ENCODE peak calls at places on chromosomes 3 and 15, in seven cellular contexts. N, X, G, A, U, J and Z are unnamed samples.

GRCh38 chr15:36256258-36256825 is 323.1 kb upstream of the CDIN1 start:
- DNase-seq in A (no peak), N (no peak), U (no peak), G (no peak), J (no peak), X (no peak), Z (no peak)

GRCh38 chr3:156865732-156866131 is 39.6 kb downstream of the LEKR1 start:
- DNase-seq in J (no peak), A (no peak), X (no peak), G (no peak), U (no peak), N (no peak), Z (no peak)

GRCh38 chr3:115330406-115330805 is 183.3 kb upstream of the ZBTB20 start:
- DNase-seq in X (peak), G (no peak), N (no peak), A (no peak), J (no peak), U (no peak), Z (no peak)

GRCh38 chr15:99755692-99756409 is 22.6 kb upstream of the LYSMD4 start:
- DNase-seq in G (peak), N (peak), J (peak), U (peak), A (peak), X (peak), Z (peak)

GRCh38 chr3:167520656-167521360 is 47.0 kb upstream of the SERPINI2 start:
- DNase-seq in X (no peak), J (no peak), U (no peak), A (no peak), G (no peak), N (no peak), Z (peak)

GRCh38 chr3:14791343-14791945 is 27.3 kb upstream of the FGD5 start:
- DNase-seq in G (peak), N (peak), X (peak), J (peak), U (peak), A (peak), Z (peak)

GRCh38 chr15:22979699-22980188 is 424 bp downstream of the CYFIP1 start:
- DNase-seq in U (peak), J (no peak), N (peak), G (no peak), A (no peak), X (no peak), Z (peak)

GRCh38 chr3:183975981-183976662 is 41.6 kb downstream of the ABCC5 start:
- DNase-seq in J (no peak), A (no peak), U (no peak), N (no peak), X (peak), G (no peak), Z (peak)

GRCh38 chr3:187952849-187953248 is 201.1 kb upstream of the LPP start:
- DNase-seq in J (no peak), G (no peak), A (no peak), X (no peak), N (no peak), U (no peak), Z (no peak)

GRCh38 chr15:70258369-70259029 is 160.8 kb upstream of the TLE3 start:
- DNase-seq in X (no peak), G (no peak), U (no peak), N (no peak), A (no peak), J (no peak), Z (peak)

GRCh38 chr15:76968310-76968709 is 26.6 kb upstream of the PSTPIP1 start:
- DNase-seq in J (no peak), G (no peak), U (no peak), X (no peak), N (no peak), A (no peak), Z (no peak)

GRCh38 chr3:46900007-46900292 is 22.4 kb downstream of the PTH1R start:
- DNase-seq in X (no peak), J (no peak), N (no peak), U (peak), A (no peak), G (no peak), Z (no peak)

GRCh38 chr15:90190606-90191343 is 10.4 kb upstream of the SEMA4B start:
- DNase-seq in U (no peak), J (no peak), A (peak), G (no peak), X (no peak), N (no peak), Z (no peak)

GRCh38 chr15:55434989-55435825 is 26.9 kb downstream of the PIERCE2 start:
- DNase-seq in X (peak), J (peak), N (no peak), A (peak), U (peak), G (peak), Z (peak)

GRCh38 chr15:62569460-62570404 is 404.6 kb upstream of the C2CD4B start:
- DNase-seq in A (no peak), N (no peak), J (peak), G (no peak), X (peak), U (peak), Z (peak)

GRCh38 chr3:111762535-111762934 is 96.5 kb upstream of the PHLDB2 start:
- DNase-seq in G (no peak), A (no peak), N (no peak), U (no peak), J (no peak), X (no peak), Z (no peak)

GRCh38 chr3:58237940-58238681 is 519 bp downstream of the ABHD6 start:
- DNase-seq in J (peak), A (peak), U (peak), N (peak), G (no peak), X (no peak), Z (peak)

GRCh38 chr15:92848852-92849598 is 51.1 kb upstream of the CHD2 start:
- DNase-seq in N (no peak), J (no peak), X (no peak), U (no peak), A (peak), G (no peak), Z (peak)

GRCh38 chr3:123331006-123331405 is 117.9 kb downstream of the ADCY5 start:
- DNase-seq in J (no peak), A (no peak), U (no peak), X (no peak), N (no peak), G (no peak), Z (no peak)

GRCh38 chr3:20186600-20187004 is 596 bp upstream of the SGO1 start:
- DNase-seq in G (no peak), J (no peak), A (no peak), U (peak), N (no peak), X (peak), Z (no peak)

GRCh38 chr15:91435108-91435507 is 335.1 kb downstream of the SV2B start:
- DNase-seq in N (no peak), X (no peak), J (no peak), A (no peak), G (no peak), U (no peak), Z (no peak)

GRCh38 chr15:100108346-100108745 is 233.4 kb downstream of the ADAMTS17 start:
- DNase-seq in U (no peak), N (no peak), A (no peak), G (no peak), J (no peak), X (no peak), Z (no peak)

DNA sequence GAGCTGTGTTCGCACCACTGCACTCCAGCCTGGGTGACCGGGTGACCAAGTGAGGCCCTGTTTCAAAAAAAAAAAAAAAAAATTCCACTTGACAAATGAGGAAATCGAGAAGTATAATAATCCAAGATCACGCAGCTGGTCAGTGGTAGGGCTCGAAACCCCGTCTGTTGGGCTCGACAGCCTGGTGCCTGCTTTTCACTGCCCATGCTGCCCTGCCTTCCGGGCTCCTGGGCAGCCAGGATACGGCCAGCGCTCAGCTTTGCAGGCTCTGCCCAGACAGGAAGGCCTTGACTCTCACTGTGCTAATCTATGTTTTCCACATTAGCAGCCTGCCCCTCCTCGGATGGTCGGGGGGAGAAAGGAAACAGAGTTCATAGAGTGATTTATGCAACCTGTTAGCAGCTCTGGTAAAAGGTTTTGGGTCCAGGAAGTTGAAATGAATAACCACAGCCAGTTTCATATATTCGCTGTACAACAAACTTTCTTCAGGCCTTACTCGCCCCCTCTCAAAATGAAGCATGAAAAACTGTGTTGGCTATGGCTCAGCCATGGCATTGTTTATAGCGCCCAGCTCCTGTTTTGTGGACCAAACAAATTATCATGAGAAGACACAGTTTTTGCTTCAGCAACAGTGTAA is 108.8 kb downstream of the XXYLT1 start:
- DNase-seq in A (no peak), N (no peak), J (peak), U (peak), G (no peak), X (no peak), Z (peak)
- TF ChIP-seq MAX in A (no peak), N (no peak), J (peak), U (no peak), G (no peak), X (no peak), Z (no peak)

DNA sequence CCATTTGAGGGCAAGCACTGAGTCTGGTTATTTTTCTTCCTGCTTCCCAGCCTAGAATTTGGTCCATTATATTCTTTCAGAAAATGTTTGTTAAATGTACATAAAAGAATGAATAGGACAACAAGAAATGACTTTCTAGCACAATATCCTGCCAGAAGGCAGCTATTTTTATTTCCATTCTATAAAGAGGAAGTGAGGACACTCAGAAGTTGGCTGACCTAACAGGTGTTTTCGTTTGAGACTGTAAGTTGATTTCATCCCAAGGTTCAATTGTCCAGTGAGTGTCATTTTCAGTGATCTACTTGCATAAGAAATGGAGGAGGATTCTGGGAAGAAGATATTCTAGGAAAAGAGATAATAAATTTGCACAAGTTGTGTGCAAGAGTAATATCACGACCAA is 191.9 kb upstream of the POU1F1 start:
- DNase-seq in J (no peak), X (no peak), A (no peak), N (no peak), G (no peak), U (no peak), Z (no peak)
- TF ChIP-seq MAX in J (no peak), X (no peak), A (no peak), N (no peak), G (no peak), U (no peak), Z (no peak)

GRCh38 chr15:30990451-30991300 is 752 bp downstream of the MTMR10 start:
- DNase-seq in J (peak), X (no peak), N (no peak), U (no peak), A (no peak), G (no peak), Z (peak)

GRCh38 chr15:30992073-30992363 is 590 bp upstream of the MTMR10 start:
- DNase-seq in N (no peak), G (no peak), X (no peak), U (no peak), A (no peak), J (peak), Z (no peak)

GRCh38 chr15:30992465-30992864 is 1.0 kb upstream of the MTMR10 start:
- DNase-seq in A (no peak), J (peak), G (no peak), N (no peak), X (peak), U (no peak), Z (peak)

GRCh38 chr15:30990036-30990435 is 1.4 kb downstream of the MTMR10 start:
- DNase-seq in A (no peak), G (no peak), J (peak), U (peak), N (no peak), X (peak), Z (peak)

GRCh38 chr15:30991301-30992072 is at the start of gene MTMR10:
- DNase-seq in N (peak), G (peak), U (peak), J (peak), A (peak), X (peak), Z (peak)
- TF ChIP-seq MAX in N (no peak), G (no peak), U (no peak), J (peak), A (no peak), X (no peak), Z (peak)

GRCh38 chr3:4957978-4958377 is 21.3 kb upstream of the BHLHE40 start:
- DNase-seq in G (no peak), U (no peak), J (no peak), A (no peak), N (no peak), X (no peak), Z (no peak)

GRCh38 chr3:4959180-4959579 is 20.1 kb upstream of the BHLHE40 start:
- DNase-seq in A (no peak), G (no peak), J (no peak), U (no peak), X (no peak), N (no peak), Z (no peak)

GRCh38 chr3:4963669-4964589 is 15.3 kb upstream of the BHLHE40 start:
- DNase-seq in U (no peak), J (no peak), A (no peak), N (no peak), G (no peak), X (no peak), Z (no peak)
- TF ChIP-seq MAX in U (no peak), J (no peak), A (no peak), N (no peak), G (no peak), X (no peak), Z (no peak)

GRCh38 chr15:79939399-79939798 is 31.6 kb downstream of the BCL2A1 start:
- DNase-seq in N (no peak), A (no peak), X (no peak), J (no peak), U (no peak), G (no peak), Z (no peak)

GRCh38 chr15:79944625-79945024 is 26.4 kb downstream of the BCL2A1 start:
- DNase-seq in J (no peak), U (no peak), N (no peak), X (no peak), A (no peak), G (no peak), Z (no peak)

GRCh38 chr15:79942656-79943481 is 28.1 kb downstream of the BCL2A1 start:
- DNase-seq in J (no peak), N (no peak), X (peak), G (no peak), A (no peak), U (no peak), Z (peak)

GRCh38 chr15:79948095-79948695 is 22.8 kb downstream of the BCL2A1 start:
- DNase-seq in G (no peak), J (no peak), X (peak), N (no peak), U (no peak), A (peak), Z (no peak)

DNA sequence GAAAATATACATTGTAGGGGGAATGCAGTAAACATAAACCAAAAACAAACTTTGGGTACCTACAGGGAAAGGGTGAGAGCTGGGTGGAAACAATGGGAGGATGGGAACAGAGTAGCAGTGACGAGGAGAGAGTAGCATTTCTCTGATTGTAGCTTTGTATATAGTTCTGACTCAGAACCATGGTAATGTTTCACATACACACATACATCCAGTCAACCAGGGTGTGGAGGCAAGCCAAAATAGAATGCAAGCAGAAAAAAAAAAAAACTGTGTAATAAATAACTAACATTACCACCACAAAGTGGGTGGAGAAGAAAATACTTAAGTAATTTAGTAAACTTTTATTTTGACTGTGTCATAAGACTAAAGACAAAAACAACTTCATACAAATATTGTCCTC is 27.2 kb downstream of the BCL2A1 start:
- DNase-seq in X (peak), U (no peak), N (no peak), J (no peak), G (no peak), A (no peak), Z (no peak)
- TF ChIP-seq MAX in X (no peak), U (no peak), N (no peak), J (no peak), G (no peak), A (no peak), Z (no peak)

GRCh38 chr15:96350321-96350720 is 19.8 kb downstream of the NR2F2 start:
- DNase-seq in G (no peak), J (no peak), N (no peak), X (no peak), U (no peak), A (no peak), Z (no peak)

GRCh38 chr15:96353378-96353930 is 23.0 kb downstream of the NR2F2 start:
- DNase-seq in X (no peak), G (no peak), N (no peak), A (no peak), J (no peak), U (no peak), Z (no peak)

GRCh38 chr15:96350884-96351639 is 20.6 kb downstream of the NR2F2 start:
- DNase-seq in U (no peak), J (no peak), X (no peak), G (no peak), A (no peak), N (no peak), Z (no peak)

GRCh38 chr15:96352594-96353377 is 22.3 kb downstream of the NR2F2 start:
- DNase-seq in U (no peak), N (peak), X (no peak), J (no peak), G (no peak), A (no peak), Z (no peak)

DNA sequence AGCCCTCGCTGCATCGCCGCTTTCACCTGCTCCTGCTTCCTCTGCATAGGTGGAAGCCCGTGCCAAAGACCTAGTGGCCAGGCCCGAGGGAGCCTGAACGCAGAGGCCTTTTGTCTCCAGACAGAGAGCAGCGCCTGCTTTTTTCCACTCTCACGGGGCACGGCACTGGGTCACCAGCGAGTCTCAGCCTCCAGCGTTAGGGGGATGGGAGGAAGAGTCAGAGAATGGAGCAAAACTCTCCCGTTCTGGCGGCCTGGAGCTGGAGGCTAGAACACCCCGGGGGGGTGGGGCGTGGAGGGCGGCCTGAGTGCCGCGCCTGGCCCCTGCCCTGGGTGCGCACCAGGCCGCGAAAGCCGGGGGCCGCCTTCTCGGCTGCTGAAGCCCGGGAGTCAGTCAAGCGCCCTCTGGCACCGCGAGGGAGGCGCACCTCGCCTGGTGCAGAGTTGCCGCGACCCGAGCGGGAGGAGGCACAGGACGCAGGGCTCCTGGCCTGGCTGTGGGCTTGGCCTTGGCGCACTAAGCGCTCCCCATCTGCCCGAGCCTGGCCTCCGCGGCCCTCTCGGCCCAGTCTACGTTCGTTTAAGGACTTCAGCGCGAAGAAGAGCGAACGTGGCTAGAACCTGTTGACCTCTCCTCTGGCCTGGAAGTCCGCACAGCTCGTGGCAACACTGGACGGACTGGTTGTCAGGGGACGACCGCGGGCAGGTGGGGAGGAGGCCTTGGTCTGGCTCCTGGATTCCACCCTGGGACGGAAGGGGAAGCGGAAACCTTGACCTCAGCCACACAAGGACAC is 21.5 kb downstream of the NR2F2 start:
- DNase-seq in N (peak), X (no peak), G (no peak), J (no peak), U (no peak), A (no peak), Z (no peak)
- TF ChIP-seq MAX in N (no peak), X (no peak), G (no peak), J (no peak), U (no peak), A (no peak), Z (no peak)

DNA sequence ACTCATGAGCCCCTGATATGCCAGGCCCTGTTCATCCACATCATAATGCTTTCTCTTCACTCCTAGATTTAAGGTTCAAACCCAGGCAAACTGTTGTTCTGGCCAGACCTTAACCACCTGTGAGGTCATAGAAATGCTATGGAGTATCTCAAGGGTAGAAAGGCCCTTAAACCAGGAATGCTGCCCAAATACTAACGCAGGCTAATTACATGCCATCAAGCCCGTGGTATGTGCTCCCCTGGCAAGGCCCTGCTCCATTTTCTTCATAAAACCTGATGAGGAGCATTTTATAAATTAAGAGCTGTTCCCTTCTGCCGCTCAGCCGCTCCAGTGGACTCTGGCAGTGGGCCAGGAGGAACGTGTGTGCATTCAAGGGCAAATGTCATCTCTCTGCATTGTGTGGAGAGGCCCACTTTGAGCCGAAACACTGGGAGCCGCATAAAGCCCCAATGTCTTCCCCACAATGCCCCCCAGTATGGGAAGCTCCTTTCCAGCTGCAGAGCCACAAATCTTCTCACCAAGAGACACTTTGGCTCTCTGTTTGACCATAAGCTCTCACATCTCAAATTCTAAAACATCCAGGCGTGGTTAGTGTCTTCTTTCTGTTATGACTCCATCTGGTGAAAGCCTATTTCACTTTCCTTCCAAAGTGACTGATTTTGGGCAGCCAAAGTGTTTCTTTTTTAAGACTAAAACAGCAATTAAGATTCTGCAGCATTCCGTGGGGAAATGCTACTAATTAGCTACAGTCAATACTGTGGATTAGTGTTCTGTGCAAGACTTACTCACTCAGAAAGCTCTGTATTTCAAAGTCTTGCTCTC is 210.7 kb upstream of the NR2E3 start:
- DNase-seq in A (no peak), G (no peak), N (no peak), X (no peak), U (no peak), J (no peak), Z (no peak)
- TF ChIP-seq MAX in A (no peak), G (no peak), N (no peak), X (no peak), U (no peak), J (no peak), Z (no peak)

GRCh38 chr15:80749589-80749988 is 29.6 kb upstream of the CEMIP start:
- DNase-seq in J (no peak), N (no peak), X (peak), A (no peak), G (no peak), U (no peak), Z (no peak)
- TF ChIP-seq MAX in J (no peak), N (no peak), X (no peak), A (no peak), G (no peak), U (no peak), Z (no peak)